ENCODE peak calls at places on chromosomes 13 and 19, in seven cellular contexts. T, K, A, Z, N, J and G are unnamed samples.

GRCh38 chr19:32599736-32600157 is 18.8 kb downstream of the PDCD5 start:
- DNase-seq in T (peak; percentile 54), K (no peak), A (peak; percentile 52), Z (peak; percentile 73), N (peak; percentile 51), J (no peak), G (peak; percentile 26)

GRCh38 chr19:13100031-13100588 is 2.5 kb downstream of the LYL1 start:
- DNase-seq in T (no peak), K (no peak), A (no peak), Z (peak; percentile 35), N (no peak), J (no peak), G (no peak)

GRCh38 chr19:54561840-54562239 is 11.8 kb upstream of the LILRA2 start:
- DNase-seq in T (no peak), K (no peak), A (peak; percentile 56), Z (no peak), N (peak; percentile 66), J (no peak), G (no peak)

GRCh38 chr19:2888739-2889224 is 11.9 kb upstream of the ZNF57 start:
- DNase-seq in T (no peak), K (no peak), A (no peak), Z (peak; percentile 91), N (peak; percentile 90), J (no peak), G (peak; percentile 12)

GRCh38 chr19:3276341-3276799 is 51.9 kb downstream of the CELF5 start:
- DNase-seq in T (peak; percentile 71), K (no peak), A (peak; percentile 43), Z (peak; percentile 74), N (peak; percentile 60), J (no peak), G (peak; percentile 44)

GRCh38 chr13:101127741-101128353 is 288.5 kb downstream of the NALCN start:
- DNase-seq in T (peak; percentile 61), K (no peak), A (peak; percentile 48), Z (peak; percentile 2), N (peak; percentile 3), J (no peak), G (no peak)

GRCh38 chr19:39415111-39416046 is 2.9 kb downstream of the PLEKHG2 start:
- DNase-seq in T (no peak), K (no peak), A (no peak), Z (no peak), N (no peak), J (no peak), G (no peak)

GRCh38 chr13:100491164-100491847 is 97.3 kb downstream of the GGACT start:
- DNase-seq in T (no peak), K (peak; percentile 54), A (no peak), Z (no peak), N (no peak), J (peak; percentile 20), G (no peak)

GRCh38 chr19:15475169-15475568 is 4.1 kb downstream of the PGLYRP2 start:
- DNase-seq in T (no peak), K (no peak), A (no peak), Z (no peak), N (no peak), J (no peak), G (no peak)

GRCh38 chr19:16897572-16898056 is 8.8 kb downstream of the F2RL3 start:
- DNase-seq in T (no peak), K (no peak), A (no peak), Z (no peak), N (no peak), J (no peak), G (no peak)

GRCh38 chr13:20964904-20965303 is 62.4 kb upstream of the XPO4 start:
- DNase-seq in T (no peak), K (no peak), A (peak; percentile 20), Z (no peak), N (no peak), J (no peak), G (no peak)

GRCh38 chr19:55240713-55241020 is 12.1 kb upstream of the TMEM86B start:
- DNase-seq in T (no peak), K (no peak), A (no peak), Z (no peak), N (no peak), J (no peak), G (no peak)

GRCh38 chr19:45643927-45644771 is 5.0 kb upstream of the EML2 start:
- DNase-seq in T (no peak), K (no peak), A (no peak), Z (no peak), N (no peak), J (no peak), G (no peak)

GRCh38 chr19:3699741-3700241 is 477 bp downstream of the PIP5K1C start:
- DNase-seq in T (no peak), K (no peak), A (no peak), Z (peak; percentile 10), N (no peak), J (no peak), G (no peak)

GRCh38 chr19:28492201-28492600 is 720.8 kb downstream of the UQCRFS1 start:
- DNase-seq in T (no peak), K (no peak), A (no peak), Z (no peak), N (no peak), J (no peak), G (no peak)

GRCh38 chr19:49635530-49636229 is 4.3 kb downstream of the RRAS start:
- DNase-seq in T (no peak), K (no peak), A (peak; percentile 29), Z (no peak), N (no peak), J (no peak), G (no peak)

GRCh38 chr13:37960427-37960826 is 90.9 kb upstream of the TRPC4 start:
- DNase-seq in T (peak; percentile 5), K (no peak), A (no peak), Z (peak; percentile 2), N (no peak), J (no peak), G (no peak)

GRCh38 chr19:10670876-10671804 is 17.0 kb downstream of the ILF3 start:
- DNase-seq in T (no peak), K (no peak), A (no peak), Z (no peak), N (no peak), J (no peak), G (no peak)